ENCODE peak calls at places on chromosomes 3 and 15, in five cellular contexts. One of them, this sample, is unnamed.

GRCh38 chr3:46913644-46914043 is 36.1 kb downstream of the PTH1R start:
- DNase-seq in progenitor cell of endocrine pancreas: no peak
- DNase-seq in AG04450: no peak
- DNase-seq in A549: no peak
- DNase-seq in HFFc6: no peak
- DNase-seq in this sample: no peak

GRCh38 chr3:4460334-4460733 is 6.7 kb downstream of the SUMF1 start:
- DNase-seq in progenitor cell of endocrine pancreas: no peak
- DNase-seq in A549: no peak
- DNase-seq in AG04450: no peak
- DNase-seq in HFFc6: no peak
- DNase-seq in this sample: no peak

GRCh38 chr15:67444100-67444499 is 76.8 kb upstream of the C15orf61 start:
- DNase-seq in HFFc6: peak; percentile 4
- DNase-seq in AG04450: no peak
- DNase-seq in A549: no peak
- DNase-seq in progenitor cell of endocrine pancreas: no peak
- DNase-seq in this sample: no peak

GRCh38 chr3:5021571-5022092 is 42.4 kb downstream of the BHLHE40 start:
- DNase-seq in HFFc6: peak; percentile 88
- DNase-seq in A549: peak; percentile 76
- DNase-seq in AG04450: no peak
- DNase-seq in progenitor cell of endocrine pancreas: no peak
- DNase-seq in this sample: no peak

GRCh38 chr15:74381481-74381880 is 14.0 kb upstream of the CYP11A1 start:
- DNase-seq in A549: no peak
- DNase-seq in HFFc6: no peak
- DNase-seq in AG04450: no peak
- DNase-seq in progenitor cell of endocrine pancreas: no peak
- DNase-seq in this sample: no peak

GRCh38 chr3:140053011-140053702 is 118.2 kb downstream of the CLSTN2 start:
- DNase-seq in HFFc6: no peak
- DNase-seq in AG04450: no peak
- DNase-seq in progenitor cell of endocrine pancreas: no peak
- DNase-seq in A549: no peak
- DNase-seq in this sample: no peak

GRCh38 chr3:174430986-174431385 is 428.1 kb upstream of the NAALADL2 start:
- DNase-seq in AG04450: no peak
- DNase-seq in progenitor cell of endocrine pancreas: no peak
- DNase-seq in A549: no peak
- DNase-seq in HFFc6: no peak
- DNase-seq in this sample: no peak

GRCh38 chr3:150723946-150724345 is 20.2 kb upstream of the ERICH6 start:
- DNase-seq in A549: no peak
- DNase-seq in progenitor cell of endocrine pancreas: no peak
- DNase-seq in AG04450: no peak
- DNase-seq in HFFc6: no peak
- DNase-seq in this sample: no peak

GRCh38 chr3:159882784-159883779 is 105.6 kb upstream of the IL12A start:
- DNase-seq in AG04450: peak; percentile 84
- DNase-seq in progenitor cell of endocrine pancreas: no peak
- DNase-seq in HFFc6: peak; percentile 76
- DNase-seq in A549: no peak
- DNase-seq in this sample: no peak

GRCh38 chr15:31108836-31109235 is 7.3 kb upstream of the TRPM1 start:
- DNase-seq in HFFc6: no peak
- DNase-seq in AG04450: no peak
- DNase-seq in A549: no peak
- DNase-seq in progenitor cell of endocrine pancreas: no peak
- DNase-seq in this sample: no peak

GRCh38 chr3:18778094-18778493 is 353.0 kb upstream of the SATB1 start:
- DNase-seq in A549: no peak
- DNase-seq in AG04450: no peak
- DNase-seq in progenitor cell of endocrine pancreas: no peak
- DNase-seq in HFFc6: no peak
- DNase-seq in this sample: no peak

GRCh38 chr15:67685716-67686115 is 139.6 kb upstream of the SKOR1 start:
- DNase-seq in A549: no peak
- DNase-seq in AG04450: no peak
- DNase-seq in progenitor cell of endocrine pancreas: no peak
- DNase-seq in HFFc6: no peak
- DNase-seq in this sample: no peak

GRCh38 chr3:169260296-169260695 is 403.2 kb downstream of the MECOM start:
- DNase-seq in HFFc6: no peak
- DNase-seq in A549: no peak
- DNase-seq in AG04450: no peak
- DNase-seq in progenitor cell of endocrine pancreas: no peak
- DNase-seq in this sample: no peak

GRCh38 chr3:23806322-23807160 is 786 bp downstream of the UBE2E1 start:
- DNase-seq in progenitor cell of endocrine pancreas: peak; percentile 14
- DNase-seq in HFFc6: no peak
- DNase-seq in AG04450: no peak
- DNase-seq in A549: peak; percentile 32
- DNase-seq in this sample: peak; percentile 21

GRCh38 chr3:139534444-139534812 is 5.1 kb downstream of the RBP1 start:
- DNase-seq in AG04450: peak; percentile 84
- DNase-seq in A549: no peak
- DNase-seq in HFFc6: no peak
- DNase-seq in progenitor cell of endocrine pancreas: no peak
- DNase-seq in this sample: no peak

GRCh38 chr3:159828542-159828943 is 160.1 kb upstream of the IL12A start:
- DNase-seq in HFFc6: peak; percentile 68
- DNase-seq in AG04450: no peak
- DNase-seq in A549: peak; percentile 38
- DNase-seq in progenitor cell of endocrine pancreas: no peak
- DNase-seq in this sample: no peak

GRCh38 chr3:147925272-147925671 is 516.1 kb downstream of the ZIC1 start:
- DNase-seq in AG04450: no peak
- DNase-seq in progenitor cell of endocrine pancreas: no peak
- DNase-seq in HFFc6: no peak
- DNase-seq in A549: no peak
- DNase-seq in this sample: no peak

GRCh38 chr3:2354702-2355101 is 256.0 kb downstream of the CNTN4 start:
- DNase-seq in A549: no peak
- DNase-seq in HFFc6: no peak
- DNase-seq in progenitor cell of endocrine pancreas: no peak
- DNase-seq in AG04450: no peak
- DNase-seq in this sample: no peak

GRCh38 chr3:194204793-194205065 is 68.8 kb downstream of the HES1 start:
- DNase-seq in HFFc6: no peak
- DNase-seq in A549: no peak
- DNase-seq in progenitor cell of endocrine pancreas: no peak
- DNase-seq in AG04450: no peak
- DNase-seq in this sample: no peak

GRCh38 chr15:68642491-68642845 is 63.7 kb downstream of the CORO2B start:
- DNase-seq in progenitor cell of endocrine pancreas: no peak
- DNase-seq in A549: no peak
- DNase-seq in AG04450: no peak
- DNase-seq in HFFc6: no peak
- DNase-seq in this sample: no peak

GRCh38 chr3:72155391-72156064 is 370.6 kb upstream of the PROK2 start:
- DNase-seq in HFFc6: peak; percentile 97
- DNase-seq in progenitor cell of endocrine pancreas: no peak
- DNase-seq in AG04450: peak; percentile 88
- DNase-seq in A549: peak; percentile 41
- DNase-seq in this sample: no peak

GRCh38 chr3:38107911-38108648 is 28.8 kb downstream of the ACAA1 start:
- DNase-seq in A549: no peak
- DNase-seq in HFFc6: no peak
- DNase-seq in progenitor cell of endocrine pancreas: no peak
- DNase-seq in AG04450: no peak
- DNase-seq in this sample: no peak

GRCh38 chr15:98177950-98178848 is 217.7 kb downstream of the ARRDC4 start:
- DNase-seq in AG04450: peak; percentile 6
- DNase-seq in HFFc6: peak; percentile 86
- DNase-seq in A549: peak; percentile 48
- DNase-seq in progenitor cell of endocrine pancreas: peak; percentile 33
- DNase-seq in this sample: peak; percentile 43

GRCh38 chr3:176939022-176939817 is 258.1 kb downstream of the TBL1XR1 start:
- DNase-seq in HFFc6: peak; percentile 74
- DNase-seq in A549: peak; percentile 43
- DNase-seq in progenitor cell of endocrine pancreas: peak; percentile 11
- DNase-seq in AG04450: peak; percentile 65
- DNase-seq in this sample: peak; percentile 48

GRCh38 chr3:170331143-170331542 is 26.4 kb upstream of the SKIL start:
- DNase-seq in AG04450: no peak
- DNase-seq in A549: no peak
- DNase-seq in HFFc6: no peak
- DNase-seq in progenitor cell of endocrine pancreas: peak; percentile 24
- DNase-seq in this sample: no peak

GRCh38 chr3:196288141-196288460 is 575 bp upstream of the PCYT1A start:
- DNase-seq in progenitor cell of endocrine pancreas: no peak
- DNase-seq in HFFc6: no peak
- DNase-seq in AG04450: no peak
- DNase-seq in A549: peak; percentile 35
- DNase-seq in this sample: no peak

GRCh38 chr15:46751303-46751702 is 966.0 kb upstream of the SEMA6D start:
- DNase-seq in A549: no peak
- DNase-seq in progenitor cell of endocrine pancreas: no peak
- DNase-seq in AG04450: no peak
- DNase-seq in HFFc6: no peak
- DNase-seq in this sample: no peak

GRCh38 chr3:123081718-123082369 is 15.0 kb downstream of the PDIA5 start:
- DNase-seq in progenitor cell of endocrine pancreas: no peak
- DNase-seq in A549: no peak
- DNase-seq in AG04450: no peak
- DNase-seq in HFFc6: no peak
- DNase-seq in this sample: no peak

GRCh38 chr15:31442203-31443090 is 115.8 kb downstream of the KLF13 start:
- DNase-seq in HFFc6: peak; percentile 94
- DNase-seq in A549: peak; percentile 51
- DNase-seq in AG04450: peak; percentile 78
- DNase-seq in progenitor cell of endocrine pancreas: no peak
- DNase-seq in this sample: no peak

GRCh38 chr3:9928158-9928557 is 5.5 kb upstream of the CRELD1 start:
- DNase-seq in A549: no peak
- DNase-seq in progenitor cell of endocrine pancreas: no peak
- DNase-seq in AG04450: no peak
- DNase-seq in HFFc6: no peak
- DNase-seq in this sample: no peak

GRCh38 chr3:9932535-9932842 is 1.1 kb upstream of the CRELD1 start:
- DNase-seq in HFFc6: no peak
- DNase-seq in A549: no peak
- DNase-seq in AG04450: no peak
- DNase-seq in progenitor cell of endocrine pancreas: no peak
- DNase-seq in this sample: no peak

GRCh38 chr3:9932843-9933560 is 632 bp upstream of the CRELD1 start:
- DNase-seq in A549: peak; percentile 74
- DNase-seq in AG04450: no peak
- DNase-seq in HFFc6: peak; percentile 77
- DNase-seq in progenitor cell of endocrine pancreas: peak; percentile 76
- DNase-seq in this sample: peak; percentile 64

GRCh38 chr3:9933561-9934234 is at the start of gene CRELD1:
- DNase-seq in HFFc6: peak; percentile 82
- DNase-seq in A549: peak; percentile 78
- DNase-seq in AG04450: peak; percentile 80
- DNase-seq in progenitor cell of endocrine pancreas: peak; percentile 92
- DNase-seq in this sample: peak; percentile 87

GRCh38 chr3:9930804-9931418 is 2.7 kb upstream of the CRELD1 start:
- DNase-seq in progenitor cell of endocrine pancreas: no peak
- DNase-seq in HFFc6: no peak
- DNase-seq in A549: no peak
- DNase-seq in AG04450: no peak
- DNase-seq in this sample: no peak
- TF ChIP-seq CTCF in progenitor cell of endocrine pancreas: peak; percentile 11
- TF ChIP-seq CTCF in HFFc6: peak; percentile 39
- TF ChIP-seq CTCF in A549: no peak
- TF ChIP-seq CTCF in AG04450: peak; percentile 5
- TF ChIP-seq CTCF in this sample: peak; percentile 30

GRCh38 chr15:91982401-91982800 is 128.9 kb downstream of the SLCO3A1 start:
- DNase-seq in HFFc6: peak; percentile 33
- DNase-seq in A549: no peak
- DNase-seq in AG04450: no peak
- DNase-seq in progenitor cell of endocrine pancreas: no peak
- DNase-seq in this sample: no peak
- TF ChIP-seq CTCF in HFFc6: peak; percentile 44
- TF ChIP-seq CTCF in A549: peak; percentile 49
- TF ChIP-seq CTCF in AG04450: peak; percentile 42
- TF ChIP-seq CTCF in progenitor cell of endocrine pancreas: no peak
- TF ChIP-seq CTCF in this sample: no peak

DNA sequence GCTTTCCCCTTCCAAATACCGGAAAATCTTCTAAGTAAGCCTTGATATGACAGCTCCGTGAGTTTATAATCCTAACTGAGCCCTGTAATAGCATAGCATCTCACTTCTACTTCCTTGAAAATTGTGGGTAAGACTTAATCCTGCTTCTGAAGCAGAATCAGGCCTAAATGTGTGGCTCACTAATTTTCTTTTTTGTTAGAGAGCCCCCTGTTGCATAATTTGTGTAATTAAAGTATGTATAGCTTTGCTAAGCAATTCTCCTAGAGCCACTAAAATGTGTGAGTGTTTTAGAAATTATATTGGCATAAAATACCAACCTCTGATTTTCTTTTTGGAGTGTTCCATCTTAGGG is 304.4 kb downstream of the FGF12 start:
- DNase-seq in A549: no peak
- DNase-seq in HFFc6: no peak
- DNase-seq in AG04450: no peak
- DNase-seq in progenitor cell of endocrine pancreas: no peak
- DNase-seq in this sample: no peak
- TF ChIP-seq CTCF in A549: peak; percentile 28
- TF ChIP-seq CTCF in HFFc6: peak; percentile 21
- TF ChIP-seq CTCF in AG04450: no peak
- TF ChIP-seq CTCF in progenitor cell of endocrine pancreas: peak; percentile 54
- TF ChIP-seq CTCF in this sample: peak; percentile 57

DNA sequence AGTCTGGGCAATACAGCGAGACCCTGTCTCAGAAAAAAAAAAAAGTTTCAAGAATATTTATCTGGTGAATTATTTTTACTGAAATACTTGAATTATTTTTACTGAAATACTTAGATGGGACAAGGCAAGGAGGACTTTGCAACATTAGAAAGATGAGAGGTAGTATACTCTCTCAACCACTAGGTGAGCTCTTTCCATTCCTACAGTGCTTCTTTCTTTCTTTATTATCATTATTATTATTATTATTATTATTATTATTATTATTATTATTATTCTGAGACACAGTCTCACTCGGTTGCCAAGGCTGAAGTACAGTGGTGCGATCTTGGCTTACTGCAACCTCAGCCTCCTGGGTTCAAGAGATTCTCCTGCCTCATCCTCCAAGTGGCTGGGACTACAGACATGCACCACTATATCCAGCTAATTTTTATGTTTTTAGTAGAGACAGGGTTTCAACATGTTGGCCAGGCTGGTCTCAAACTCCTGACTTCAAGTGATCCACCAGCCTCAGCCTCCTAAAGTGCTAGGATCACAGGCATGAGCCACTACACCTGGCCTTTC is 468.8 kb downstream of the MAGI1 start:
- DNase-seq in AG04450: no peak
- DNase-seq in A549: no peak
- DNase-seq in HFFc6: no peak
- DNase-seq in progenitor cell of endocrine pancreas: no peak
- DNase-seq in this sample: no peak
- TF ChIP-seq CTCF in AG04450: peak; percentile 18
- TF ChIP-seq CTCF in A549: no peak
- TF ChIP-seq CTCF in HFFc6: peak; percentile 70
- TF ChIP-seq CTCF in progenitor cell of endocrine pancreas: peak; percentile 42
- TF ChIP-seq CTCF in this sample: peak; percentile 55